ENCODE peak calls at places on chromosome 2, in four cellular contexts. L, K, V and Y are unnamed samples. For H3K4me1, the result is how much of the 10 kb centered on the place peaks cover.

GRCh38 chr2:237434916-237435315 is 21.0 kb upstream of the COL6A3 start:
- DNase-seq in L (no peak), K (no peak), V (peak), Y (no peak)

GRCh38 chr2:149765636-149766035 is 178.1 kb upstream of the MMADHC start:
- DNase-seq in K (no peak), L (no peak), V (no peak), Y (no peak)

GRCh38 chr2:76599732-76600368 is 889.1 kb upstream of the GCFC2 start:
- DNase-seq in L (peak), V (peak), K (peak), Y (peak)

GRCh38 chr2:35294636-35295263 is 1060.8 kb upstream of the CRIM1 start:
- DNase-seq in K (no peak), L (no peak), V (no peak), Y (no peak)

GRCh38 chr2:173184031-173185004 is 108.7 kb downstream of the MAP3K20 start:
- DNase-seq in K (no peak), V (no peak), L (peak), Y (no peak)

GRCh38 chr2:228938629-228939028 is 332.5 kb downstream of the PID1 start:
- DNase-seq in V (no peak), L (peak), K (no peak), Y (no peak)

GRCh38 chr2:183868707-183869106 is 729.6 kb upstream of the ZNF804A start:
- DNase-seq in L (peak), V (no peak), K (no peak), Y (no peak)

GRCh38 chr2:162244559-162245031 is 1.4 kb upstream of the FAP start:
- DNase-seq in V (peak), L (peak), K (no peak), Y (no peak)

GRCh38 chr2:215693269-215693998 is 257.6 kb upstream of the FN1 start:
- DNase-seq in L (peak), V (no peak), K (no peak), Y (no peak)

GRCh38 chr2:229447227-229447626 is 176.1 kb upstream of the PID1 start:
- DNase-seq in K (no peak), V (no peak), L (no peak), Y (no peak)

GRCh38 chr2:197215988-197216979 is 94.3 kb downstream of the ANKRD44 start:
- DNase-seq in K (no peak), L (peak), V (no peak), Y (no peak)

GRCh38 chr2:7027961-7028655 is 110.9 kb downstream of the RNF144A start:
- DNase-seq in L (no peak), V (no peak), K (no peak), Y (no peak)

GRCh38 chr2:232117413-232117812 is 155.9 kb downstream of the DIS3L2 start:
- DNase-seq in K (no peak), L (no peak), V (no peak), Y (no peak)

GRCh38 chr2:70248810-70249438 is 496 bp upstream of the TIA1 start:
- DNase-seq in L (no peak), K (peak), V (peak), Y (peak)

GRCh38 chr2:122706757-122707223 is 951.3 kb downstream of the TSN start:
- DNase-seq in K (no peak), V (no peak), L (no peak), Y (no peak)

GRCh38 chr2:1081411-1082225 is 131.0 kb downstream of the SNTG2 start:
- DNase-seq in K (peak), V (peak), L (peak), Y (peak)

GRCh38 chr2:43537137-43537536 is 58.7 kb downstream of the THADA start:
- DNase-seq in K (no peak), V (no peak), L (no peak), Y (no peak)

GRCh38 chr2:231807020-231807419 is 20.8 kb downstream of the COPS7B start:
- DNase-seq in L (no peak), K (no peak), V (no peak), Y (no peak)

GRCh38 chr2:23940262-23940975 is at the start of gene UBXN2A:
- DNase-seq in L (peak), V (peak), K (peak), Y (peak)

GRCh38 chr2:207165121-207166038 is at the start of gene KLF7:
- DNase-seq in V (peak), L (peak), K (peak), Y (peak)

GRCh38 chr2:70261501-70261900 is 3.6 kb downstream of the PCYOX1 start:
- DNase-seq in K (no peak), V (no peak), L (no peak), Y (no peak)

GRCh38 chr2:229920011-229920781 is 1.6 kb downstream of the TRIP12 start:
- DNase-seq in K (no peak), V (peak), L (peak), Y (peak)

GRCh38 chr2:14903709-14904374 is 271.3 kb downstream of the LRATD1 start:
- DNase-seq in V (peak), L (no peak), K (peak), Y (no peak)

GRCh38 chr2:176056411-176056810 is 27.4 kb downstream of the EVX2 start:
- DNase-seq in L (no peak), V (no peak), K (no peak), Y (no peak)

GRCh38 chr2:204892506-204893255 is 347.4 kb downstream of the PARD3B start:
- DNase-seq in V (no peak), K (no peak), L (no peak), Y (no peak)

GRCh38 chr2:44055229-44055628 is 59.4 kb upstream of the LRPPRC start:
- DNase-seq in L (no peak), V (no peak), K (no peak), Y (no peak)

GRCh38 chr2:198371902-198372611 is 567.7 kb downstream of the PLCL1 start:
- DNase-seq in L (peak), K (no peak), V (no peak), Y (no peak)

GRCh38 chr2:161134547-161135518 is 25.4 kb upstream of the TANK start:
- DNase-seq in V (no peak), K (peak), L (no peak), Y (no peak)

GRCh38 chr2:19554520-19554919 is 196.1 kb upstream of the OSR1 start:
- DNase-seq in V (no peak), L (no peak), K (no peak), Y (no peak)

GRCh38 chr2:46657042-46657504 is 177.7 kb downstream of the TMEM247 start:
- DNase-seq in V (peak), K (no peak), L (peak), Y (peak)

GRCh38 chr2:188979119-188979729 is 5.1 kb downstream of the COL3A1 start:
- DNase-seq in V (no peak), L (no peak), K (no peak), Y (no peak)

GRCh38 chr2:133287709-133288108 is 280.6 kb downstream of the NCKAP5 start:
- DNase-seq in L (peak), V (no peak), K (no peak), Y (no peak)

GRCh38 chr2:120341977-120342376 is 4.0 kb upstream of the INHBB start:
- DNase-seq in K (no peak), V (no peak), L (no peak), Y (no peak)

GRCh38 chr2:10982931-10983701 is 71.4 kb downstream of the KCNF1 start:
- DNase-seq in K (no peak), V (peak), L (peak), Y (no peak)

GRCh38 chr2:28477645-28478044 is 18.2 kb upstream of the PLB1 start:
- DNase-seq in V (no peak), L (no peak), K (no peak), Y (no peak)

GRCh38 chr2:2103320-2103719 is 227.8 kb downstream of the MYT1L start:
- DNase-seq in V (no peak), K (no peak), L (no peak), Y (no peak)

GRCh38 chr2:149166958-149167810 is 128.7 kb downstream of the LYPD6B start:
- DNase-seq in K (no peak), L (no peak), V (no peak), Y (no peak)

GRCh38 chr2:85930129-85931124 is 41.6 kb upstream of the ST3GAL5 start:
- DNase-seq in L (no peak), K (no peak), V (no peak), Y (no peak)

GRCh38 chr2:220228310-220229006 is 601.0 kb downstream of the SLC4A3 start:
- DNase-seq in V (no peak), L (peak), K (no peak), Y (peak)

DNA sequence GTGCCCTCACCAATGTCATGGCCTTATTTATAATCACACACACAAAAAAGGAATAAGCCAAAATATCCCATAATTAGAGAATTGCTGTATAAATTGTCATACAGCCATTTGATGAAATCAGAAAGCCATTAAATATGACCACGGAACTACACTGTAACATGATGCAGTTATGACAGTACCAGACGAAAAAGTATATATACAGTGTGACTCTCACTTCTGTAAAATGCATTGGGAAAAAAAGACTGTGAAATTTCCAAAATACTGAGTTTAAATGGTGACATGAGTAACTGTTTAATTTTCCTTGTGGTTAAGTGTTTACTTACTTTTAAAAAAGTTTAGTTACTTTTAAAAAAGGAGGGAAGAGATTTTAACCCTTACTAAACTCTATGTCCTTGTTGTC is 25.4 kb downstream of the UXS1 start:
- DNase-seq in V (no peak), K (no peak), L (no peak), Y (no peak)
- H3K4me1 ChIP-seq in V (under half), K (under half), L (under half), Y (under half)

GRCh38 chr2:68375522-68376040 is 10.5 kb downstream of the PLEK start:
- DNase-seq in L (no peak), V (no peak), K (no peak), Y (no peak)

GRCh38 chr2:68371138-68371537 is 6.1 kb downstream of the PLEK start:
- DNase-seq in K (no peak), L (no peak), V (no peak), Y (no peak)

GRCh38 chr2:68372435-68372834 is 7.4 kb downstream of the PLEK start:
- DNase-seq in V (no peak), L (no peak), K (no peak), Y (no peak)

GRCh38 chr2:68371581-68371980 is 6.5 kb downstream of the PLEK start:
- DNase-seq in K (no peak), L (no peak), V (no peak), Y (no peak)

GRCh38 chr2:68374184-68374583 is 9.1 kb downstream of the PLEK start:
- DNase-seq in K (no peak), V (no peak), L (no peak), Y (no peak)
- H3K4me3 ChIP-seq in K (no peak), V (no peak), L (no peak), Y (no peak)

GRCh38 chr2:170255971-170256370 is 78.0 kb downstream of the MYO3B start:
- DNase-seq in L (no peak), V (no peak), K (no peak), Y (no peak)
- TF ChIP-seq CTCF in L (no peak), V (no peak), K (no peak), Y (no peak)

GRCh38 chr2:65319080-65319673 is 91.5 kb downstream of the ACTR2 start:
- DNase-seq in L (no peak), V (no peak), K (no peak), Y (no peak)

GRCh38 chr2:65316072-65316471 is 88.4 kb downstream of the ACTR2 start:
- DNase-seq in L (peak), V (peak), K (no peak), Y (no peak)

GRCh38 chr2:65317841-65318240 is 90.2 kb downstream of the ACTR2 start:
- DNase-seq in K (no peak), V (no peak), L (no peak), Y (no peak)

GRCh38 chr2:65320042-65320711 is 92.5 kb downstream of the ACTR2 start:
- DNase-seq in V (no peak), K (no peak), L (peak), Y (peak)

DNA sequence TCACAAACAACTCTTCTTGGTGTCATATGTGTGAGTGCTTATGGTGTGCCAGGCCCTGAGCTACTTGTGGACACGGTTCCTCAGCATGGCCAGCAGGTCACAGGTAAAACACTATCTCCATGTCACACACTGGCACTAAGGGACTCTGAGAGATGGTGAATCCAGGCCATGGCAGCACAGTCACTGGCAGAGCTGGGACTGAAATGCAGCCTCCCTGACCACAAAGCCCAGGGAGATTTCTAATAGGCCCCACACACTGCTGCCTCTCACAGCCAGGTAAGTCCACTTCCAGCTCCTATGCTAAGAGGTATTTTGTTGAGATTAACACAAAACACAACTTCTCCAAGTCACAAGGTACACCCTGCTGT is 92.0 kb downstream of the ACTR2 start:
- DNase-seq in K (no peak), L (no peak), V (no peak), Y (no peak)
- H3K4me1 ChIP-seq in K (under half), L (under half), V (under half), Y (under half)

GRCh38 chr2:60527762-60528161 is 25.7 kb downstream of the BCL11A start:
- DNase-seq in K (no peak), L (no peak), V (no peak), Y (no peak)

GRCh38 chr2:60526623-60527022 is 26.8 kb downstream of the BCL11A start:
- DNase-seq in K (no peak), V (no peak), L (no peak), Y (no peak)

GRCh38 chr2:60528366-60528765 is 25.1 kb downstream of the BCL11A start:
- DNase-seq in L (no peak), K (no peak), V (no peak), Y (no peak)

GRCh38 chr2:60523987-60524386 is 29.5 kb downstream of the BCL11A start:
- DNase-seq in K (no peak), L (no peak), V (no peak), Y (no peak)

GRCh38 chr2:60525859-60526258 is 27.6 kb downstream of the BCL11A start:
- DNase-seq in V (no peak), K (no peak), L (no peak), Y (no peak)
- H3K4me3 ChIP-seq in V (no peak), K (no peak), L (no peak), Y (no peak)

DNA sequence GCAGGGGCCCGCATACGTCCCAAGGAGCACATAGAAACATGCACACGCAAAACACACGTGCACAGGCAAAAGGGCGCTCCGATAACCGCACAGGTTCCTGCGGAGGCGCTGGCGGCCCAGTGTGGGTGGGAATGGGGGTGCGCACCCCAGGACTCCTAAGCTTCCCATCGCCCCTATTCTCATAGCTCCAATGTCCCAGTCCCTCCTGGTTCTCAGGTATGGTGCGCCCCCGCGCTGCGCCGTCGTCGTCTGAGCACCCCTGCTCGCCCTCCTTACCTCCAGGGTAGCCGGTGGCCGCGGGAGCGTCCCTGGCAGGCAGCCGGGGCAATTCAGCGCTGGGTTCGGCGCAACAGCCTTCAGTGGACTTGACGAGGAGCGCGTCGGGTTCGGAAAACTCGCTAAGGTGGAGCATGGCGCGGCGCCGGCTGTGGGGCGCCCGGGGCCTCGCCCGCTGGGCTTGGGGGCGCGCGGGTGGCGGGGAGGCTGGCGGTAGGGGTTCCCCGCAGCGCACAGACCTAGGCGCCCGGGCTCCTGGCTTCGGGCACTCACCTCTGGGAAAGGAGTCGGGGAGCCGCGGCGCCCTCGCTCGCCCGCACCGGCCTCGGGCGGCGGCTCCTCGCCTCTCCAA is 328 bp downstream of the EGR4 start:
- DNase-seq in V (no peak), L (no peak), K (no peak), Y (no peak)
- TF ChIP-seq CTCF in V (no peak), L (no peak), K (no peak), Y (no peak)